ENCODE peak calls at places on chromosomes 11 and 22, in ten cellular contexts. H is choroid plexus epithelial cell; A is stimulated activated CD4-positive, alpha-beta T cell treated with anti-CD3 and anti-CD28 coated beads, Interleukin-15, amount 100 ng/mL, for 1 hour; L is cerebellar cortex; W is fibroblast of pulmonary artery; V is KBM-7; Q is activated CD4-positive, alpha-beta T cell treated with anti-CD3 and anti-CD28 coated beads for 24 hours; R is activated CD8-positive, alpha-beta T cell treated with anti-CD3 and anti-CD28 coated beads, Interleukin-2, amount 10 ng/mL, durations not matched to agents 7 days and 5 days; C is activated T-cell treated with anti-CD3 and anti-CD28 coated beads, Interleukin-2, amount 50 U/mL, for 24 hours; T is Karpas-422. B is an unnamed sample.

GRCh38 chr11:100932474-100933100 is 197.0 kb downstream of the PGR start:
- DNase-seq in R (no peak), A (no peak), C (no peak), V (peak; percentile 52), H (peak; percentile 73), L (peak; percentile 19), W (peak; percentile 63), T (peak; percentile 75), Q (no peak), B (no peak)

GRCh38 chr11:1633864-1634263 is 4.3 kb downstream of the KRTAP5-5 start:
- DNase-seq in H (no peak), L (no peak), A (no peak), W (no peak), T (no peak), V (no peak), Q (no peak), R (no peak), C (no peak), B (no peak)

GRCh38 chr11:63623513-63624140 is 9.4 kb upstream of the PLAAT3 start:
- DNase-seq in H (no peak), R (no peak), A (no peak), W (no peak), V (no peak), C (no peak), Q (no peak), L (no peak), T (no peak), B (no peak)

GRCh38 chr22:46052801-46053562 is 76.0 kb upstream of the WNT7B start:
- DNase-seq in R (no peak), T (peak; percentile 87), L (peak; percentile 55), V (peak; percentile 58), C (peak; percentile 64), W (peak; percentile 47), Q (no peak), H (peak; percentile 55), A (no peak), B (peak; percentile 47)

GRCh38 chr11:2693271-2693833 is 6.4 kb downstream of the KCNQ1OT1 start:
- DNase-seq in W (no peak), L (no peak), H (no peak), T (no peak), V (no peak), A (no peak), C (no peak), Q (no peak), R (no peak), B (peak; percentile 30)

GRCh38 chr22:23675502-23676415 is 15.1 kb upstream of the RGL4 start:
- DNase-seq in R (peak; percentile 45), T (no peak), L (no peak), W (no peak), Q (no peak), C (no peak), H (peak; percentile 16), V (no peak), A (no peak), B (no peak)

GRCh38 chr11:103730151-103730940 is 306.1 kb upstream of the DDI1 start:
- DNase-seq in Q (no peak), T (no peak), L (peak; percentile 89), W (peak; percentile 66), A (no peak), V (no peak), H (peak; percentile 42), C (no peak), R (no peak), B (no peak)

GRCh38 chr11:92886243-92886905 is 83.1 kb upstream of the MTNR1B start:
- DNase-seq in V (peak; percentile 55), H (peak; percentile 72), A (no peak), R (peak; percentile 29), W (peak; percentile 70), L (peak; percentile 87), T (peak; percentile 94), Q (no peak), C (no peak), B (peak; percentile 7)

GRCh38 chr22:46622081-46622521 is 1.9 kb downstream of the GRAMD4 start:
- DNase-seq in T (no peak), R (no peak), C (no peak), A (no peak), W (no peak), L (peak; percentile 27), V (peak; percentile 78), H (no peak), Q (no peak), B (no peak)

GRCh38 chr22:37509026-37509886 is 10.0 kb downstream of the CARD10 start:
- DNase-seq in T (no peak), A (no peak), W (no peak), C (no peak), L (no peak), V (no peak), Q (no peak), R (no peak), H (no peak), B (no peak)

GRCh38 chr22:45551310-45552016 is 48.8 kb downstream of the FBLN1 start:
- DNase-seq in L (peak; percentile 23), W (no peak), A (no peak), C (no peak), R (no peak), V (no peak), T (no peak), H (peak; percentile 73), Q (no peak), B (no peak)

GRCh38 chr22:38733329-38734202 is 22.2 kb downstream of the SUN2 start:
- DNase-seq in H (peak; percentile 40), A (no peak), T (peak; percentile 71), W (peak; percentile 41), Q (no peak), L (peak; percentile 87), R (peak; percentile 74), V (peak; percentile 47), C (peak; percentile 70), B (peak; percentile 61)

GRCh38 chr22:37222440-37222971 is 10.2 kb upstream of the SSTR3 start:
- DNase-seq in C (peak; percentile 66), R (peak; percentile 74), T (no peak), Q (no peak), A (no peak), L (no peak), H (no peak), V (no peak), W (no peak), B (no peak)

GRCh38 chr11:28674432-28675076 is 566.4 kb downstream of the METTL15 start:
- DNase-seq in C (no peak), L (peak; percentile 18), A (no peak), H (peak; percentile 68), T (peak; percentile 74), Q (no peak), R (no peak), V (peak; percentile 14), W (peak; percentile 42), B (no peak)

GRCh38 chr22:46576556-46577351 is 39.3 kb upstream of the CELSR1 start:
- DNase-seq in R (peak; percentile 57), T (peak; percentile 83), H (peak; percentile 46), A (peak; percentile 45), W (peak; percentile 46), C (peak; percentile 77), V (no peak), Q (peak; percentile 41), L (peak; percentile 27), B (no peak)

GRCh38 chr11:70887428-70887827 is 364.9 kb downstream of the SHANK2 start:
- DNase-seq in V (no peak), T (no peak), C (no peak), L (no peak), W (no peak), Q (no peak), A (no peak), H (no peak), R (no peak), B (no peak)

GRCh38 chr11:72609045-72609444 is 65.2 kb downstream of the PDE2A start:
- DNase-seq in W (peak; percentile 49), C (no peak), H (peak; percentile 71), T (peak; percentile 80), Q (no peak), R (peak; percentile 39), L (no peak), V (peak; percentile 25), A (no peak), B (no peak)

GRCh38 chr22:28351585-28351984 is 328.1 kb downstream of the TTC28 start:
- DNase-seq in V (no peak), L (no peak), R (no peak), H (no peak), C (no peak), W (no peak), Q (no peak), T (no peak), A (no peak), B (no peak)

GRCh38 chr11:68402355-68403031 is 58.1 kb upstream of the PPP6R3 start:
- DNase-seq in W (no peak), V (no peak), C (no peak), T (peak; percentile 59), Q (no peak), A (no peak), R (no peak), L (no peak), H (peak; percentile 18), B (no peak)

GRCh38 chr11:122126024-122126678 is 10.1 kb upstream of the BLID start:
- DNase-seq in A (no peak), R (no peak), H (no peak), T (no peak), Q (no peak), V (no peak), L (no peak), C (no peak), W (no peak), B (no peak)

GRCh38 chr11:35286156-35286555 is 133.2 kb downstream of the SLC1A2 start:
- DNase-seq in V (no peak), H (no peak), L (no peak), A (no peak), R (no peak), C (no peak), T (no peak), Q (no peak), W (no peak), B (no peak)

GRCh38 chr22:22693531-22693884 is 49.1 kb downstream of the GGTLC2 start:
- DNase-seq in A (no peak), Q (no peak), L (no peak), T (no peak), C (no peak), V (no peak), H (no peak), R (no peak), W (no peak), B (no peak)

GRCh38 chr11:76161261-76161961 is 44.9 kb downstream of the WNT11 start:
- DNase-seq in A (no peak), W (peak; percentile 52), Q (no peak), R (no peak), T (no peak), L (peak; percentile 18), V (no peak), H (peak; percentile 59), C (no peak), B (no peak)

GRCh38 chr11:30100514-30100913 is 83.7 kb upstream of the KCNA4 start:
- DNase-seq in R (no peak), T (no peak), W (no peak), V (no peak), Q (no peak), L (no peak), C (no peak), A (no peak), H (no peak), B (no peak)

GRCh38 chr11:96036863-96037262 is 113.0 kb upstream of the MTMR2 start:
- DNase-seq in L (no peak), V (no peak), W (no peak), C (no peak), H (no peak), R (no peak), T (no peak), A (no peak), Q (no peak), B (no peak)

GRCh38 chr11:107722671-107723070 is 10.8 kb upstream of the SLN start:
- DNase-seq in C (no peak), Q (no peak), W (no peak), A (no peak), R (no peak), H (no peak), L (no peak), V (no peak), T (no peak), B (no peak)